ENCODE peak calls at places on chromosomes 7 and 10, in eight cellular contexts. One of them, this sample, is unnamed.

GRCh38 chr7:11294965-11295364 is 321.3 kb downstream of the PHF14 start:
- DNase-seq in DND-41: no peak
- DNase-seq in prostate gland: peak; percentile 63
- DNase-seq in fibroblast of pulmonary artery: no peak
- DNase-seq in mesothelial cell of epicardium: no peak
- DNase-seq in epithelial cell of esophagus: no peak
- DNase-seq in fibroblast of lung: no peak
- DNase-seq in brain microvascular endothelial cell: no peak
- DNase-seq in this sample: no peak

GRCh38 chr7:147556317-147556716 is 1034.2 kb upstream of the C7orf33 start:
- DNase-seq in DND-41: no peak
- DNase-seq in prostate gland: no peak
- DNase-seq in fibroblast of pulmonary artery: no peak
- DNase-seq in mesothelial cell of epicardium: no peak
- DNase-seq in epithelial cell of esophagus: no peak
- DNase-seq in fibroblast of lung: no peak
- DNase-seq in brain microvascular endothelial cell: no peak
- DNase-seq in this sample: no peak

GRCh38 chr10:78215645-78216044 is 182.0 kb downstream of the RPS24 start:
- DNase-seq in DND-41: no peak
- DNase-seq in prostate gland: peak; percentile 11
- DNase-seq in fibroblast of pulmonary artery: peak; percentile 51
- DNase-seq in mesothelial cell of epicardium: no peak
- DNase-seq in epithelial cell of esophagus: no peak
- DNase-seq in fibroblast of lung: peak; percentile 66
- DNase-seq in brain microvascular endothelial cell: peak; percentile 3
- DNase-seq in this sample: no peak

GRCh38 chr10:21078410-21079329 is 181.6 kb upstream of the NEBL start:
- DNase-seq in DND-41: peak; percentile 51
- DNase-seq in prostate gland: peak; percentile 69
- DNase-seq in fibroblast of pulmonary artery: peak; percentile 87
- DNase-seq in mesothelial cell of epicardium: peak; percentile 76
- DNase-seq in epithelial cell of esophagus: peak; percentile 79
- DNase-seq in fibroblast of lung: peak; percentile 50
- DNase-seq in brain microvascular endothelial cell: peak; percentile 58
- DNase-seq in this sample: no peak

GRCh38 chr10:103648951-103649532 is 155.5 kb downstream of the NEURL1 start:
- DNase-seq in DND-41: no peak
- DNase-seq in prostate gland: no peak
- DNase-seq in fibroblast of pulmonary artery: peak; percentile 70
- DNase-seq in mesothelial cell of epicardium: no peak
- DNase-seq in epithelial cell of esophagus: no peak
- DNase-seq in fibroblast of lung: peak; percentile 77
- DNase-seq in brain microvascular endothelial cell: no peak
- DNase-seq in this sample: no peak

GRCh38 chr7:105672820-105673219 is 91.5 kb upstream of the EFCAB10 start:
- DNase-seq in DND-41: peak; percentile 54
- DNase-seq in prostate gland: no peak
- DNase-seq in fibroblast of pulmonary artery: no peak
- DNase-seq in mesothelial cell of epicardium: no peak
- DNase-seq in epithelial cell of esophagus: no peak
- DNase-seq in fibroblast of lung: no peak
- DNase-seq in brain microvascular endothelial cell: no peak
- DNase-seq in this sample: no peak

GRCh38 chr10:91424016-91424415 is 13.9 kb downstream of the HECTD2 start:
- DNase-seq in DND-41: no peak
- DNase-seq in prostate gland: no peak
- DNase-seq in fibroblast of pulmonary artery: no peak
- DNase-seq in mesothelial cell of epicardium: no peak
- DNase-seq in epithelial cell of esophagus: peak; percentile 46
- DNase-seq in fibroblast of lung: peak; percentile 55
- DNase-seq in brain microvascular endothelial cell: peak; percentile 13
- DNase-seq in this sample: no peak

GRCh38 chr7:124856299-124856888 is 73.2 kb downstream of the POT1 start:
- DNase-seq in DND-41: no peak
- DNase-seq in prostate gland: no peak
- DNase-seq in fibroblast of pulmonary artery: peak; percentile 64
- DNase-seq in mesothelial cell of epicardium: no peak
- DNase-seq in epithelial cell of esophagus: peak; percentile 62
- DNase-seq in fibroblast of lung: peak; percentile 42
- DNase-seq in brain microvascular endothelial cell: peak; percentile 5
- DNase-seq in this sample: no peak

GRCh38 chr10:114375082-114375481 is 29.2 kb downstream of the AFAP1L2 start:
- DNase-seq in DND-41: no peak
- DNase-seq in prostate gland: no peak
- DNase-seq in fibroblast of pulmonary artery: peak; percentile 72
- DNase-seq in mesothelial cell of epicardium: no peak
- DNase-seq in epithelial cell of esophagus: peak; percentile 58
- DNase-seq in fibroblast of lung: peak; percentile 50
- DNase-seq in brain microvascular endothelial cell: peak; percentile 84
- DNase-seq in this sample: no peak

GRCh38 chr10:45353176-45353575 is 20.8 kb upstream of the ALOX5 start:
- DNase-seq in DND-41: no peak
- DNase-seq in prostate gland: no peak
- DNase-seq in fibroblast of pulmonary artery: no peak
- DNase-seq in mesothelial cell of epicardium: no peak
- DNase-seq in epithelial cell of esophagus: peak; percentile 28
- DNase-seq in fibroblast of lung: no peak
- DNase-seq in brain microvascular endothelial cell: no peak
- DNase-seq in this sample: no peak

GRCh38 chr10:76388321-76388720 is 956.9 kb downstream of the LRMDA start:
- DNase-seq in DND-41: no peak
- DNase-seq in prostate gland: no peak
- DNase-seq in fibroblast of pulmonary artery: no peak
- DNase-seq in mesothelial cell of epicardium: no peak
- DNase-seq in epithelial cell of esophagus: no peak
- DNase-seq in fibroblast of lung: peak; percentile 88
- DNase-seq in brain microvascular endothelial cell: no peak
- DNase-seq in this sample: no peak

GRCh38 chr10:111789821-111790220 is 393.7 kb downstream of the GPAM start:
- DNase-seq in DND-41: no peak
- DNase-seq in prostate gland: no peak
- DNase-seq in fibroblast of pulmonary artery: no peak
- DNase-seq in mesothelial cell of epicardium: no peak
- DNase-seq in epithelial cell of esophagus: no peak
- DNase-seq in fibroblast of lung: no peak
- DNase-seq in brain microvascular endothelial cell: no peak
- DNase-seq in this sample: no peak

GRCh38 chr7:43201912-43202311 is 89.5 kb downstream of the HECW1 start:
- DNase-seq in DND-41: no peak
- DNase-seq in prostate gland: no peak
- DNase-seq in fibroblast of pulmonary artery: peak; percentile 15
- DNase-seq in mesothelial cell of epicardium: no peak
- DNase-seq in epithelial cell of esophagus: peak; percentile 41
- DNase-seq in fibroblast of lung: peak; percentile 21
- DNase-seq in brain microvascular endothelial cell: peak; percentile 35
- DNase-seq in this sample: no peak

GRCh38 chr7:95527033-95527775 is 41.5 kb downstream of the ASB4 start:
- DNase-seq in DND-41: peak; percentile 49
- DNase-seq in prostate gland: peak; percentile 50
- DNase-seq in fibroblast of pulmonary artery: peak; percentile 74
- DNase-seq in mesothelial cell of epicardium: no peak
- DNase-seq in epithelial cell of esophagus: peak; percentile 60
- DNase-seq in fibroblast of lung: peak; percentile 29
- DNase-seq in brain microvascular endothelial cell: peak; percentile 15
- DNase-seq in this sample: no peak

GRCh38 chr7:17939670-17940301 is 508 bp downstream of the SNX13 start:
- DNase-seq in DND-41: peak; percentile 53
- DNase-seq in prostate gland: peak; percentile 55
- DNase-seq in fibroblast of pulmonary artery: peak; percentile 16
- DNase-seq in mesothelial cell of epicardium: no peak
- DNase-seq in epithelial cell of esophagus: peak; percentile 48
- DNase-seq in fibroblast of lung: peak; percentile 35
- DNase-seq in brain microvascular endothelial cell: peak; percentile 5
- DNase-seq in this sample: peak; percentile 61

GRCh38 chr7:78037603-78038002 is 239.0 kb downstream of the PHTF2 start:
- DNase-seq in DND-41: no peak
- DNase-seq in prostate gland: no peak
- DNase-seq in fibroblast of pulmonary artery: no peak
- DNase-seq in mesothelial cell of epicardium: no peak
- DNase-seq in epithelial cell of esophagus: no peak
- DNase-seq in fibroblast of lung: no peak
- DNase-seq in brain microvascular endothelial cell: no peak
- DNase-seq in this sample: no peak

GRCh38 chr10:129888784-129889616 is 75.1 kb downstream of the EBF3 start:
- DNase-seq in DND-41: peak; percentile 57
- DNase-seq in prostate gland: no peak
- DNase-seq in fibroblast of pulmonary artery: peak; percentile 51
- DNase-seq in mesothelial cell of epicardium: peak; percentile 72
- DNase-seq in epithelial cell of esophagus: no peak
- DNase-seq in fibroblast of lung: no peak
- DNase-seq in brain microvascular endothelial cell: peak; percentile 4
- DNase-seq in this sample: peak; percentile 21

GRCh38 chr10:112214335-112214941 is 30.9 kb upstream of the GPAM start:
- DNase-seq in DND-41: no peak
- DNase-seq in prostate gland: no peak
- DNase-seq in fibroblast of pulmonary artery: no peak
- DNase-seq in mesothelial cell of epicardium: no peak
- DNase-seq in epithelial cell of esophagus: no peak
- DNase-seq in fibroblast of lung: no peak
- DNase-seq in brain microvascular endothelial cell: no peak
- DNase-seq in this sample: no peak

GRCh38 chr7:117401293-117402002 is 25.8 kb downstream of the ASZ1 start:
- DNase-seq in DND-41: no peak
- DNase-seq in prostate gland: no peak
- DNase-seq in fibroblast of pulmonary artery: peak; percentile 20
- DNase-seq in mesothelial cell of epicardium: no peak
- DNase-seq in epithelial cell of esophagus: peak; percentile 29
- DNase-seq in fibroblast of lung: no peak
- DNase-seq in brain microvascular endothelial cell: peak; percentile 12
- DNase-seq in this sample: no peak

GRCh38 chr7:108292541-108292940 is 162.4 kb upstream of the LAMB4 start:
- DNase-seq in DND-41: no peak
- DNase-seq in prostate gland: no peak
- DNase-seq in fibroblast of pulmonary artery: no peak
- DNase-seq in mesothelial cell of epicardium: no peak
- DNase-seq in epithelial cell of esophagus: no peak
- DNase-seq in fibroblast of lung: peak; percentile 36
- DNase-seq in brain microvascular endothelial cell: no peak
- DNase-seq in this sample: no peak
- TF ChIP-seq CTCF in DND-41: no peak
- TF ChIP-seq CTCF in prostate gland: no peak
- TF ChIP-seq CTCF in fibroblast of pulmonary artery: no peak
- TF ChIP-seq CTCF in mesothelial cell of epicardium: no peak
- TF ChIP-seq CTCF in epithelial cell of esophagus: no peak
- TF ChIP-seq CTCF in fibroblast of lung: no peak
- TF ChIP-seq CTCF in brain microvascular endothelial cell: no peak
- TF ChIP-seq CTCF in this sample: no peak

GRCh38 chr7:2247141-2247985 is 5.3 kb downstream of the NUDT1 start:
- DNase-seq in DND-41: no peak
- DNase-seq in prostate gland: no peak
- DNase-seq in fibroblast of pulmonary artery: no peak
- DNase-seq in mesothelial cell of epicardium: no peak
- DNase-seq in epithelial cell of esophagus: no peak
- DNase-seq in fibroblast of lung: no peak
- DNase-seq in brain microvascular endothelial cell: no peak
- DNase-seq in this sample: peak; percentile 58
- TF ChIP-seq CTCF in DND-41: peak; percentile 70
- TF ChIP-seq CTCF in prostate gland: no peak
- TF ChIP-seq CTCF in fibroblast of pulmonary artery: peak; percentile 69
- TF ChIP-seq CTCF in mesothelial cell of epicardium: peak; percentile 64
- TF ChIP-seq CTCF in epithelial cell of esophagus: peak; percentile 67
- TF ChIP-seq CTCF in fibroblast of lung: peak; percentile 76
- TF ChIP-seq CTCF in brain microvascular endothelial cell: peak; percentile 89
- TF ChIP-seq CTCF in this sample: peak; percentile 43

DNA sequence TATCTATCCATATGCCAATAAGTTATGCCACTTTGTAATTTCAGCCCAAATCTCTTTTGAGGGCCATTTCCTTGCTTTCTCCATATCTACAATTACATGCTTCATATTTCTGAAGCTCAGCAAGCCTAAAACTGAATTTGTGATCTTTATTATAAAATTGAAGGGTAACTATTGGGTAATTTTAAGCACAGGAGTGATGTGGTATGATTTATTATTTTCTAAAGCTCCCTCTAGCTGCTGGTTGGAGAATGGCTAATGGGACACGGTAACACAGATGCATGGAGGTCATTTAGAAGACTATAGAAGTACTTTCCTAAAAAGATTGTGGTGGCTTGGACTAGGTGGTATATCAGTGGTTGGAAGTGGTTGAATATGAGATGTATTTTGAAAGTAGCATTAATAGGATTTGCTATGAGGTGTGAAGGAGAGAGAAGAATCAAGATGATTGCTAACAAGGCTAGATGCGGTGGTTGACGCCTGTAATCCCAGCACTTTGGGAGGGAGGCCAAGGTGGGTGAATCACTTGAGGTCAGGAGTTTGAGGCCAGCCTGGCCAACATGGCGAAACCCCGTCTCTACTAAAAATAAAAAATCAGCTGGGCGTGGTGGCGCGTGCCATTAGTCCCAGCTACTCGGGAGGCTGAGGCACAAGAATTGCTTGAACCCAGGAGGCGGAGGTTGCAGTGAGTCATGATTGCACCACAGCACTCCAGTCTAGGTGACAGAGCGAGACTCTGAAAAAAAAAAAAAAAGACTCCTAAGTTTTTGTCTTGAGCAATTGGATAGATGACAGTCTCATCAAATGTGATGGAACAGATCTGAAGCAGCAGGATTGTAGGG is 13.9 kb downstream of the KLHDC10 start:
- DNase-seq in DND-41: no peak
- DNase-seq in prostate gland: no peak
- DNase-seq in fibroblast of pulmonary artery: peak; percentile 24
- DNase-seq in mesothelial cell of epicardium: no peak
- DNase-seq in epithelial cell of esophagus: peak; percentile 38
- DNase-seq in fibroblast of lung: peak; percentile 65
- DNase-seq in brain microvascular endothelial cell: peak; percentile 19
- DNase-seq in this sample: no peak
- TF ChIP-seq CTCF in DND-41: peak; percentile 58
- TF ChIP-seq CTCF in prostate gland: no peak
- TF ChIP-seq CTCF in fibroblast of pulmonary artery: peak; percentile 52
- TF ChIP-seq CTCF in mesothelial cell of epicardium: peak; percentile 25
- TF ChIP-seq CTCF in epithelial cell of esophagus: peak; percentile 52
- TF ChIP-seq CTCF in fibroblast of lung: peak; percentile 42
- TF ChIP-seq CTCF in brain microvascular endothelial cell: peak; percentile 65
- TF ChIP-seq CTCF in this sample: no peak

DNA sequence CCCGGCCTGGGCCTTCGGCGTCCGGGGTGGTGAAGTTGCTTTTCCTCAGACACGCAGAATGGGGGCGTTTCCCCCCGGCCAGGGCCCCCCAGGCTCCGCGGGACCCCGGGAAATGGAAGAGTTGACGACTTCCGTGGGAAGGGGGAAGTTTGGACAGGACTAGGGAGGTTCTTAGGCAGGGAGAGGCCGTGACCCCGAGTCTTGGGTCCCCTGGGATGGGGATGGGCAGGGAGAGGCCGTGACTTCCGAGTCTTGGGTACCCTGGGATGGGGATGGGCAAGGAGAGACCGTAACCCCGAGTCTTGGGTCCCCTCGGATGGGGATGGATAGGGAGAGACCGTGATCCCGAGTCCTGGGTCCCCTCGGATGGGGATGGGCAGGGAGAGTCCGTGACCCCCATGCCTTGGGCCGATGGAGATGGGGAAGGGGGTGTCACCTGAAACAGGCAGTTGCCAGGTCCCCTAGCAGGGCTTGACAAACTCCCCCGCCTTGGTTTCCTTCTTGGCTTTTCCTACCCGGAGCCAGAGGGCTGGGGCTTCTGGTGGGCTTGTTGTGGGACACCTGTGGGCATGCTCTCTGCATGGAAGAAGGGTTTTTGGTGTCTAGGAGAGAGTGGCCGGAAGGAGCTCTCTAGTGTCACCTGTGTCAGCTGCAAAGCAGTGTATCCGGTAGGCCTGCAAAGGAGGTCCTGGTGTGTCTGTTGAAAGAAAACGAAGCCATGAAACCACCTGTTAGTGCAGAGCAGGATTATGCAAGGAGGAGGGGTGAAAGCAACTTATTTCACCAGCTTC is 1.1 kb downstream of the TRRAP start:
- DNase-seq in DND-41: peak; percentile 80
- DNase-seq in prostate gland: peak; percentile 16
- DNase-seq in fibroblast of pulmonary artery: no peak
- DNase-seq in mesothelial cell of epicardium: no peak
- DNase-seq in epithelial cell of esophagus: peak; percentile 54
- DNase-seq in fibroblast of lung: no peak
- DNase-seq in brain microvascular endothelial cell: no peak
- DNase-seq in this sample: peak; percentile 34
- TF ChIP-seq CTCF in DND-41: peak; percentile 60
- TF ChIP-seq CTCF in prostate gland: no peak
- TF ChIP-seq CTCF in fibroblast of pulmonary artery: no peak
- TF ChIP-seq CTCF in mesothelial cell of epicardium: no peak
- TF ChIP-seq CTCF in epithelial cell of esophagus: peak; percentile 42
- TF ChIP-seq CTCF in fibroblast of lung: no peak
- TF ChIP-seq CTCF in brain microvascular endothelial cell: peak; percentile 42
- TF ChIP-seq CTCF in this sample: no peak